ENCODE peak calls at places on chromosomes 11 and 22, in seven cellular contexts. B, P, C, J, M, L and N are unnamed samples.

GRCh38 chr11:69854719-69855118 is 35.5 kb upstream of the FGF3 start:
- DNase-seq in B (no peak), P (peak), C (no peak), J (no peak), M (no peak), L (no peak), N (no peak)

GRCh38 chr22:19422440-19423301 is 8.9 kb downstream of the HIRA start:
- DNase-seq in B (no peak), P (no peak), C (peak), J (no peak), M (no peak), L (no peak), N (no peak)

GRCh38 chr11:110429614-110430266 is at the start of gene FDX1:
- DNase-seq in B (peak), P (peak), C (peak), J (peak), M (peak), L (no peak), N (peak)

GRCh38 chr11:13333456-13333957 is 55.9 kb downstream of the BMAL1 start:
- DNase-seq in B (no peak), P (peak), C (no peak), J (no peak), M (peak), L (no peak), N (peak)

GRCh38 chr11:65415499-65416340 is 6.9 kb upstream of the NEAT1 start:
- DNase-seq in B (peak), P (no peak), C (no peak), J (no peak), M (peak), L (no peak), N (no peak)

GRCh38 chr11:111310723-111311122 is 12.4 kb downstream of the POU2AF3 start:
- DNase-seq in B (no peak), P (no peak), C (peak), J (no peak), M (no peak), L (no peak), N (no peak)

GRCh38 chr11:82828472-82828871 is 71.8 kb downstream of the PRCP start:
- DNase-seq in B (no peak), P (no peak), C (no peak), J (no peak), M (no peak), L (no peak), N (no peak)

GRCh38 chr11:71096751-71097388 is 155.5 kb downstream of the SHANK2 start:
- DNase-seq in B (no peak), P (no peak), C (no peak), J (no peak), M (no peak), L (no peak), N (no peak)

GRCh38 chr22:21984793-21985192 is 2.2 kb upstream of the TOP3B start:
- DNase-seq in B (no peak), P (peak), C (peak), J (peak), M (no peak), L (no peak), N (no peak)

GRCh38 chr22:22352376-22352999 is 107.9 kb downstream of the VPREB1 start:
- DNase-seq in B (no peak), P (no peak), C (no peak), J (no peak), M (no peak), L (no peak), N (no peak)

GRCh38 chr11:83978942-83979341 is 692.8 kb upstream of the CCDC90B start:
- DNase-seq in B (no peak), P (no peak), C (no peak), J (no peak), M (no peak), L (no peak), N (no peak)

GRCh38 chr11:36271794-36272409 is 17.3 kb downstream of the COMMD9 start:
- DNase-seq in B (no peak), P (no peak), C (no peak), J (no peak), M (no peak), L (no peak), N (no peak)

GRCh38 chr11:68563454-68563853 is 102.9 kb downstream of the PPP6R3 start:
- DNase-seq in B (no peak), P (no peak), C (no peak), J (no peak), M (no peak), L (no peak), N (no peak)

GRCh38 chr22:40635008-40635939 is 1.2 kb downstream of the MRTFA start:
- DNase-seq in B (no peak), P (no peak), C (peak), J (no peak), M (no peak), L (no peak), N (no peak)

GRCh38 chr11:84673753-84674152 is 953.4 kb downstream of the DLG2 start:
- DNase-seq in B (no peak), P (no peak), C (peak), J (no peak), M (no peak), L (no peak), N (no peak)

GRCh38 chr11:108302121-108302785 is 79.4 kb downstream of the ATM start:
- DNase-seq in B (no peak), P (no peak), C (no peak), J (no peak), M (no peak), L (no peak), N (no peak)

GRCh38 chr22:22427542-22428065 is 80.9 kb downstream of the ZNF280B start:
- DNase-seq in B (no peak), P (no peak), C (no peak), J (no peak), M (no peak), L (no peak), N (no peak)

GRCh38 chr11:38824573-38824972 is 2226.5 kb upstream of the RAG2 start:
- DNase-seq in B (peak), P (no peak), C (peak), J (no peak), M (peak), L (no peak), N (no peak)

GRCh38 chr11:82906236-82906635 is 4.7 kb downstream of the DDIAS start:
- DNase-seq in B (no peak), P (peak), C (peak), J (no peak), M (peak), L (no peak), N (no peak)

GRCh38 chr11:24391165-24391564 is 105.7 kb upstream of the LUZP2 start:
- DNase-seq in B (no peak), P (no peak), C (no peak), J (no peak), M (no peak), L (no peak), N (peak)

GRCh38 chr11:126768702-126769101 is 231.9 kb downstream of the KIRREL3 start:
- DNase-seq in B (no peak), P (no peak), C (no peak), J (no peak), M (no peak), L (no peak), N (no peak)

GRCh38 chr11:126765196-126765595 is 235.4 kb downstream of the KIRREL3 start:
- DNase-seq in B (no peak), P (no peak), C (no peak), J (no peak), M (no peak), L (no peak), N (no peak)

GRCh38 chr11:126764221-126764620 is 236.3 kb downstream of the KIRREL3 start:
- DNase-seq in B (no peak), P (no peak), C (no peak), J (no peak), M (no peak), L (no peak), N (no peak)

GRCh38 chr11:126772267-126772666 is 228.3 kb downstream of the KIRREL3 start:
- DNase-seq in B (no peak), P (no peak), C (no peak), J (no peak), M (no peak), L (no peak), N (no peak)

DNA sequence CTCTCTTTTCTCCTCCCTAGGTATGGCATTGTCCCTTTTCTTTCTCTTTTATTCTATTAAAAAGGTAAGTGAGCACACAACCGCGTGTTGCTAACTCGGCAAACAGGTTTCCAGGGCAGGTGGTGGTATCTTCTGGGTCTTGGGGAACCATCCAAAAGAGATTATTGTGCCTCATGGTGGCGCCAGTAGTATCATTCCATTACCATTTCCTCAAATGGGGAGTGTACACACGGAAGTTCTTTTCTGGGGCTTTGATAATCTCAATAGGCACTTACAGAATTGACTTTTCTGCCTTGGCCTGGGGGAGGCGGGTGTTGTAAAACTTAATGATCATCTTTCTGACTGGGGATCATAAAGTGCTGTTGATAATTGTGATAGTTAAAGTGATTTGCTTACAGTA is 234.1 kb downstream of the KIRREL3 start:
- DNase-seq in B (no peak), P (no peak), C (peak), J (no peak), M (no peak), L (no peak), N (no peak)
- TF ChIP-seq CTCF in B (peak), P (no peak), C (peak), J (no peak), M (no peak), L (peak), N (no peak)

GRCh38 chr11:112880454-112880853 is 80.8 kb upstream of the NCAM1 start:
- DNase-seq in B (no peak), P (no peak), C (no peak), J (no peak), M (no peak), L (no peak), N (no peak)
- TF ChIP-seq POLR2AphosphoS5 in B (no peak), P (no peak), C (no peak), J (no peak), M (no peak), L (no peak), N (no peak)

GRCh38 chr22:42080287-42080686 is 787 bp downstream of the SMDT1 start:
- DNase-seq in B (peak), P (no peak), C (peak), J (peak), M (no peak), L (no peak), N (no peak)
- TF ChIP-seq REST in B (no peak), P (no peak), C (no peak), J (no peak), M (no peak), L (no peak), N (no peak)

GRCh38 chr22:26103023-26103422 is 66.2 kb upstream of the SEZ6L start:
- DNase-seq in B (no peak), P (no peak), C (no peak), J (no peak), M (no peak), L (no peak), N (no peak)
- TF ChIP-seq CTCF in B (no peak), P (no peak), C (no peak), J (no peak), M (no peak), L (no peak), N (no peak)